ENCODE peak calls at places on chromosome 3, in four cellular contexts. One of them, this sample, is unnamed.

GRCh38 chr3:165642761-165643432 is 194.3 kb downstream of the BCHE start:
- DNase-seq in K562: no peak
- DNase-seq in HepG2: no peak
- DNase-seq in WTC11: no peak
- DNase-seq in this sample: no peak

GRCh38 chr3:42988566-42988965 is 9.5 kb downstream of the GASK1A start:
- DNase-seq in K562: no peak
- DNase-seq in HepG2: no peak
- DNase-seq in WTC11: no peak
- DNase-seq in this sample: no peak

GRCh38 chr3:23589586-23589985 is 216.2 kb upstream of the UBE2E1 start:
- DNase-seq in K562: no peak
- DNase-seq in HepG2: no peak
- DNase-seq in WTC11: no peak
- DNase-seq in this sample: no peak

GRCh38 chr3:171116365-171116764 is 89.8 kb upstream of the SLC2A2 start:
- DNase-seq in K562: no peak
- DNase-seq in HepG2: no peak
- DNase-seq in WTC11: no peak
- DNase-seq in this sample: no peak

GRCh38 chr3:165078293-165078692 is at the start of gene SI:
- DNase-seq in K562: no peak
- DNase-seq in HepG2: no peak
- DNase-seq in WTC11: no peak
- DNase-seq in this sample: no peak

GRCh38 chr3:184158394-184158793 is 3.2 kb downstream of the DVL3 start:
- DNase-seq in K562: no peak
- DNase-seq in HepG2: no peak
- DNase-seq in WTC11: no peak
- DNase-seq in this sample: no peak

GRCh38 chr3:145087038-145087437 is 1073.9 kb downstream of the PLOD2 start:
- DNase-seq in K562: no peak
- DNase-seq in HepG2: no peak
- DNase-seq in WTC11: no peak
- DNase-seq in this sample: no peak

GRCh38 chr3:175512700-175513099 is 653.6 kb downstream of the NAALADL2 start:
- DNase-seq in K562: no peak
- DNase-seq in HepG2: no peak
- DNase-seq in WTC11: no peak
- DNase-seq in this sample: no peak

GRCh38 chr3:180523040-180523439 is 78.9 kb upstream of the TTC14 start:
- DNase-seq in K562: no peak
- DNase-seq in HepG2: no peak
- DNase-seq in WTC11: no peak
- DNase-seq in this sample: no peak

GRCh38 chr3:194517333-194517732 is 30.5 kb upstream of the ATP13A3 start:
- DNase-seq in K562: no peak
- DNase-seq in HepG2: no peak
- DNase-seq in WTC11: no peak
- DNase-seq in this sample: no peak

GRCh38 chr3:180048108-180048507 is 11.4 kb upstream of the PEX5L start:
- DNase-seq in K562: no peak
- DNase-seq in HepG2: no peak
- DNase-seq in WTC11: no peak
- DNase-seq in this sample: no peak

GRCh38 chr3:97232635-97233034 is 418.2 kb downstream of the EPHA6 start:
- DNase-seq in K562: no peak
- DNase-seq in HepG2: no peak
- DNase-seq in WTC11: no peak
- DNase-seq in this sample: no peak

GRCh38 chr3:151264611-151265010 is 13.7 kb downstream of the P2RY14 start:
- DNase-seq in K562: no peak
- DNase-seq in HepG2: no peak
- DNase-seq in WTC11: no peak
- DNase-seq in this sample: no peak

GRCh38 chr3:150388468-150389418 is 19.4 kb upstream of the TSC22D2 start:
- DNase-seq in K562: no peak
- DNase-seq in HepG2: no peak
- DNase-seq in WTC11: no peak
- DNase-seq in this sample: no peak

GRCh38 chr3:17605032-17605431 is 137.4 kb downstream of the TBC1D5 start:
- DNase-seq in K562: no peak
- DNase-seq in HepG2: peak; percentile 7
- DNase-seq in WTC11: no peak
- DNase-seq in this sample: no peak

GRCh38 chr3:99683465-99683864 is 45.1 kb downstream of the COL8A1 start:
- DNase-seq in K562: no peak
- DNase-seq in HepG2: no peak
- DNase-seq in WTC11: no peak
- DNase-seq in this sample: no peak

GRCh38 chr3:165984589-165984988 is 147.4 kb upstream of the BCHE start:
- DNase-seq in K562: no peak
- DNase-seq in HepG2: no peak
- DNase-seq in WTC11: no peak
- DNase-seq in this sample: no peak

GRCh38 chr3:99505646-99506269 is 132.6 kb upstream of the COL8A1 start:
- DNase-seq in K562: peak; percentile 0
- DNase-seq in HepG2: no peak
- DNase-seq in WTC11: no peak
- DNase-seq in this sample: no peak

GRCh38 chr3:46659285-46659684 is 34.2 kb downstream of the ALS2CL start:
- DNase-seq in K562: no peak
- DNase-seq in HepG2: no peak
- DNase-seq in WTC11: no peak
- DNase-seq in this sample: peak; percentile 4

GRCh38 chr3:71428841-71429609 is 154.5 kb downstream of the FOXP1 start:
- DNase-seq in K562: no peak
- DNase-seq in HepG2: no peak
- DNase-seq in WTC11: no peak
- DNase-seq in this sample: peak; percentile 26

GRCh38 chr3:71497367-71497925 is 86.1 kb downstream of the FOXP1 start:
- DNase-seq in K562: no peak
- DNase-seq in HepG2: peak; percentile 31
- DNase-seq in WTC11: peak; percentile 32
- DNase-seq in this sample: no peak

GRCh38 chr3:53716998-53717397 is 129.2 kb downstream of the CHDH start:
- DNase-seq in K562: no peak
- DNase-seq in HepG2: no peak
- DNase-seq in WTC11: no peak
- DNase-seq in this sample: no peak

GRCh38 chr3:194462936-194463335 is 23.9 kb downstream of the ATP13A3 start:
- DNase-seq in K562: no peak
- DNase-seq in HepG2: no peak
- DNase-seq in WTC11: no peak
- DNase-seq in this sample: no peak

GRCh38 chr3:14489641-14490040 is 50.5 kb downstream of the GRIP2 start:
- DNase-seq in K562: no peak
- DNase-seq in HepG2: no peak
- DNase-seq in WTC11: no peak
- DNase-seq in this sample: no peak

GRCh38 chr3:81443948-81444347 is 317.5 kb downstream of the GBE1 start:
- DNase-seq in K562: no peak
- DNase-seq in HepG2: no peak
- DNase-seq in WTC11: no peak
- DNase-seq in this sample: no peak

GRCh38 chr3:161770532-161771386 is 274.2 kb downstream of the OTOL1 start:
- DNase-seq in K562: no peak
- DNase-seq in HepG2: no peak
- DNase-seq in WTC11: no peak
- DNase-seq in this sample: no peak

GRCh38 chr3:5002174-5002870 is 23.1 kb downstream of the BHLHE40 start:
- DNase-seq in K562: peak; percentile 89
- DNase-seq in HepG2: no peak
- DNase-seq in WTC11: no peak
- DNase-seq in this sample: no peak

GRCh38 chr3:161649900-161650484 is 153.4 kb downstream of the OTOL1 start:
- DNase-seq in K562: no peak
- DNase-seq in HepG2: no peak
- DNase-seq in WTC11: no peak
- DNase-seq in this sample: no peak

GRCh38 chr3:160023476-160023875 is 34.8 kb downstream of the IL12A start:
- DNase-seq in K562: no peak
- DNase-seq in HepG2: no peak
- DNase-seq in WTC11: no peak
- DNase-seq in this sample: no peak

GRCh38 chr3:134879991-134880390 is 84.9 kb downstream of the EPHB1 start:
- DNase-seq in K562: no peak
- DNase-seq in HepG2: peak; percentile 29
- DNase-seq in WTC11: no peak
- DNase-seq in this sample: no peak

DNA sequence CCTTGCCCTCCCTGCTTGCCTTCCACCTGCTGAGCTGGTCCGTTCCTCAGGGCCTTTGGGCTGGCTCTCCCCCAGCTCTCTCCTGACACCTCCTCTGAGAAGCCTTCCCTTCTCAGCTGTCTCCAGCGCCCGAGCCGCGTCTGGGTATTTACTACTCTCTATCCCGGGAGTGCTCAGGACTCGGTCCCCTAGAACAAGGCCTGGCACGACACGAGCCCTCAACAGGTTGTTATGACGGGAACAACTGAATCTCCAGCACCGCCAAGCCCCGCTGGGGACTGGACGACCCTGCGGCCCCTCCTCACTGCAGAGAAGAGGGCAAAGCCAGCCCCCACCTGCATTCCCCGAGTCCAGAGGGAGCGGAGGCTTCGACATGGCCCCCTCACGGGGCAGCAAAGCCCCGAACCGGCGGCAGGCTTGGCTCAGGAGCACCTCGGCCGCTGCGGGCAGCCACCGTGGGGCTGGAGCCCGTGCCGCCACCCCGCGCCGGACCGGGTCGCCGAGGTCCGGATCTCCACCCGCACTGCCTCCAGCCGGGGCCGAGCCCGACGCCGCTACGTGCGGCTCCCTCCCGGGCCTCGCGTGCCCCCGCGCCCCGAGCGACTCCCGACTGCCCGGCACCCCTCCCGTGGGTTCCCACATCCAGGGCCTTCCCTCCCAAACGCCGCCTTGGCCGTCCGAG is 792 bp downstream of the TPRA1 start:
- DNase-seq in K562: no peak
- DNase-seq in HepG2: no peak
- DNase-seq in WTC11: peak; percentile 33
- DNase-seq in this sample: no peak
- TF ChIP-seq ELF4 in K562: no peak
- TF ChIP-seq ELF4 in HepG2: no peak
- TF ChIP-seq ELF4 in WTC11: no peak
- TF ChIP-seq ELF4 in this sample: no peak

DNA sequence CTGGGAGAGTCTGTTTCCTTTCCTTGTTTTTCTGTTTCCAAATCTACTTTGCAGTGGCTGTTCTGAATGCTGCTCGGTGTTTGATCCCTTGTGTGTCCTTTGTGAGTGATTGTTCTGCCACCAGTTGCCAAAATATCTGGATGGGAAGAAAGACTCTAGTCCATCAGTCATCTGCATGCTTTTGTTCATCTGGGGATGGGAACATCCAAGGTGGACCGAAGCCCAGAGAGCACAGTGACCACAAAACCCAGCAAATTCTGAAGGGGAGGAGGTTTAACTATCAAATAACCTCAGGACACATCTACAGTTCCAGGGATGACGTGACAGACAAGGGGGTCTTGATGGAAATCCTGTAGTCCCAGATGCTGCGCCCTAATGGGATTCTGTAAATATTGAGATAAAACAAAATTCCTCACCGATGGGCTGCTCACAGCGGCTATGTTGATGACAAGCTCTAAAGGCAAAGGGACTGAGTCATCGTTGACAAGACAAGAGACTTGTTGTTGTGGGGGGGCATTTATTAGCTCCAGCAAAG is 199.7 kb upstream of the WNT5A start:
- DNase-seq in K562: no peak
- DNase-seq in HepG2: no peak
- DNase-seq in WTC11: no peak
- DNase-seq in this sample: no peak
- TF ChIP-seq ELF4 in K562: no peak
- TF ChIP-seq ELF4 in HepG2: no peak
- TF ChIP-seq ELF4 in WTC11: no peak
- TF ChIP-seq ELF4 in this sample: no peak

DNA sequence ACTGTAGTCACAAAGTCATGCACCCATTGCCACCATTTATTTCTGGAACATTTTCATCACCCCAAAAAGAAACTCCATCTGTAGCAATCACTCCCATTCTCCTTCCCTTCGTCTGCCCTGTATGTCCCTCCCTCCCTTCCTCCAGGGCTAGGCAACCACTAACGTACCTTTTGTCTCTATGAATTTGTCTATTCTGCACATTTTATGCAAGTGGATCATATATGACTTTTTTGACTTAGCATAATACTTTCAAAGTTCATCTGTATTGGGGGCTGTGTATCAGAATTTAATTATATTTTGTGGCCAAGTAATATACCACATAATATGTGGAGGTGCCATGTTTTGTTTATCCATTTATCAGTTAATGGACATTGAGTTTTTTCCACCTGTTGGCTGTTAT is 201.6 kb downstream of the FEZF2 start:
- DNase-seq in K562: no peak
- DNase-seq in HepG2: no peak
- DNase-seq in WTC11: no peak
- DNase-seq in this sample: no peak
- TF ChIP-seq ELF4 in K562: no peak
- TF ChIP-seq ELF4 in HepG2: no peak
- TF ChIP-seq ELF4 in WTC11: no peak
- TF ChIP-seq ELF4 in this sample: no peak

DNA sequence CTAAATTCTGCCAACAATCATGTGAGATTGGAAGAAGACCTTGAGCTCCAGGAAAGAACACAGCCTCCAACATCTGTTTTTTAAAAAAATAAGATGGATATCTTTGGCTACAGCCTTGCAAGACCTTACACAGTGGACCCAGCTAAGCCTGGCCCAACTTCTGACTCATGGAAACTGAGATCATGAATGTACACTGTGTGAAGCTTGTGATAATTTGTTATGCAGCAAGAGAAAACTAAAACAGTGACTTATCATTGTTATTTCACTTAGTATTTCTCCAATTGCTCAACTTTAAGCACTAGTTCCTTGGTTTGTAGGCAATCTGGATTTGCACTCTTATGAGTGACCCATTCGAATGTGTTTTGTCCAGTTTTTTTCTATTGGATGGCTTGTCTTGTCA is 29.3 kb downstream of the SHQ1 start:
- DNase-seq in K562: no peak
- DNase-seq in HepG2: no peak
- DNase-seq in WTC11: no peak
- DNase-seq in this sample: no peak
- TF ChIP-seq ELF4 in K562: no peak
- TF ChIP-seq ELF4 in HepG2: no peak
- TF ChIP-seq ELF4 in WTC11: no peak
- TF ChIP-seq ELF4 in this sample: no peak

GRCh38 chr3:38039899-38040261 is 872 bp downstream of the DLEC1 start:
- DNase-seq in K562: peak; percentile 63
- DNase-seq in HepG2: no peak
- DNase-seq in WTC11: no peak
- DNase-seq in this sample: no peak
- TF ChIP-seq ELF4 in K562: no peak
- TF ChIP-seq ELF4 in HepG2: no peak
- TF ChIP-seq ELF4 in WTC11: no peak
- TF ChIP-seq ELF4 in this sample: no peak